ENCODE peak calls at places on chromosomes 11 and 22, in six cellular contexts. M is pancreas; G is iPS-NIHi11; T is upper lobe of right lung; U is CD8-positive, alpha-beta T cell; K is psoas muscle. W is an unnamed sample.

GRCh38 chr11:84117394-84117793 is 831.2 kb upstream of the CCDC90B start:
- DNase-seq in M (no peak), G (no peak), T (no peak), U (no peak), K (no peak), W (no peak)

GRCh38 chr22:37225481-37225880 is 13.2 kb upstream of the SSTR3 start:
- DNase-seq in M (no peak), G (no peak), T (no peak), U (no peak), K (no peak), W (no peak)

GRCh38 chr22:27474112-27474571 is 327.4 kb downstream of the MN1 start:
- DNase-seq in M (no peak), G (no peak), T (no peak), U (no peak), K (no peak), W (no peak)

GRCh38 chr22:40046126-40046525 is 51.4 kb downstream of the FAM83F start:
- DNase-seq in M (no peak), G (no peak), T (no peak), U (no peak), K (no peak), W (no peak)

GRCh38 chr11:117039897-117040296 is 58.3 kb downstream of the SIK3 start:
- DNase-seq in M (no peak), G (no peak), T (no peak), U (no peak), K (no peak), W (no peak)

GRCh38 chr11:72497731-72498130 is 63.4 kb upstream of the CLPB start:
- DNase-seq in M (no peak), G (no peak), T (no peak), U (no peak), K (no peak), W (no peak)

GRCh38 chr11:11383995-11384394 is 30.9 kb upstream of the CSNK2A3 start:
- DNase-seq in M (no peak), G (no peak), T (no peak), U (no peak), K (no peak), W (no peak)

GRCh38 chr11:74627381-74627780 is 35.0 kb downstream of the POLD3 start:
- DNase-seq in M (no peak), G (no peak), T (no peak), U (no peak), K (no peak), W (no peak)

GRCh38 chr22:27952091-27952490 is 33.0 kb upstream of the PITPNB start:
- DNase-seq in M (no peak), G (no peak), T (no peak), U (no peak), K (no peak), W (peak)

GRCh38 chr11:33160147-33160546 is 1.1 kb downstream of the CSTF3 start:
- DNase-seq in M (no peak), G (peak), T (no peak), U (no peak), K (no peak), W (peak)

GRCh38 chr11:100512475-100512874 is 174.6 kb upstream of the ARHGAP42 start:
- DNase-seq in M (no peak), G (no peak), T (no peak), U (no peak), K (no peak), W (no peak)

GRCh38 chr11:48031602-48032001 is 51.2 kb downstream of the PTPRJ start:
- DNase-seq in M (no peak), G (no peak), T (no peak), U (no peak), K (no peak), W (no peak)

GRCh38 chr11:74138572-74138971 is 32.2 kb downstream of the C2CD3 start:
- DNase-seq in M (no peak), G (peak), T (no peak), U (no peak), K (no peak), W (peak)

GRCh38 chr22:41382610-41383009 is 868 bp downstream of the TEF start:
- DNase-seq in M (no peak), G (peak), T (no peak), U (no peak), K (peak), W (no peak)

GRCh38 chr11:63920870-63921417 is 4.0 kb upstream of the RCOR2 start:
- DNase-seq in M (peak), G (peak), T (no peak), U (no peak), K (no peak), W (no peak)

GRCh38 chr11:27100534-27100933 is 59.9 kb downstream of the BBOX1 start:
- DNase-seq in M (no peak), G (no peak), T (no peak), U (no peak), K (no peak), W (no peak)

GRCh38 chr11:61732705-61733104 is 19.7 kb upstream of the MYRF start:
- DNase-seq in M (peak), G (no peak), T (no peak), U (no peak), K (peak), W (peak)

GRCh38 chr11:77506857-77507256 is 33.0 kb upstream of the PAK1 start:
- DNase-seq in M (no peak), G (no peak), T (no peak), U (no peak), K (no peak), W (no peak)

GRCh38 chr11:122367809-122368231 is 251.8 kb upstream of the BLID start:
- DNase-seq in M (no peak), G (peak), T (no peak), U (no peak), K (no peak), W (no peak)

GRCh38 chr11:65377036-65377435 is 5.4 kb downstream of the SLC25A45 start:
- DNase-seq in M (no peak), G (no peak), T (peak), U (no peak), K (no peak), W (no peak)

GRCh38 chr11:118086913-118087768 is at the start of gene SMIM35:
- DNase-seq in M (no peak), G (no peak), T (no peak), U (no peak), K (peak), W (no peak)

GRCh38 chr11:12674936-12675696 is 895 bp downstream of the TEAD1 start:
- DNase-seq in M (peak), G (peak), T (peak), U (no peak), K (peak), W (peak)

GRCh38 chr22:23709107-23709506 is 18.3 kb downstream of the RGL4 start:
- DNase-seq in M (no peak), G (no peak), T (no peak), U (no peak), K (no peak), W (no peak)

GRCh38 chr11:19380375-19380774 is 139.6 kb upstream of the E2F8 start:
- DNase-seq in M (no peak), G (no peak), T (no peak), U (no peak), K (no peak), W (peak)

GRCh38 chr11:28820296-28820989 is 712.3 kb downstream of the METTL15 start:
- DNase-seq in M (no peak), G (no peak), T (no peak), U (no peak), K (no peak), W (peak)

GRCh38 chr22:22322792-22323191 is 78.2 kb downstream of the VPREB1 start:
- DNase-seq in M (no peak), G (no peak), T (no peak), U (no peak), K (no peak), W (no peak)

GRCh38 chr11:11708256-11708655 is 86.5 kb upstream of the GALNT18 start:
- DNase-seq in M (no peak), G (no peak), T (no peak), U (no peak), K (no peak), W (peak)

GRCh38 chr22:44543781-44544181 is 45.7 kb upstream of the RTL6 start:
- DNase-seq in M (no peak), G (peak), T (peak), U (no peak), K (no peak), W (no peak)

GRCh38 chr11:82680252-82680651 is 53.4 kb downstream of the FAM181B start:
- DNase-seq in M (no peak), G (no peak), T (no peak), U (no peak), K (no peak), W (no peak)

GRCh38 chr11:34327804-34328631 is 29.8 kb downstream of the ABTB2 start:
- DNase-seq in M (no peak), G (no peak), T (no peak), U (no peak), K (peak), W (no peak)

GRCh38 chr11:25938952-25939351 is 393.0 kb upstream of the ANO3 start:
- DNase-seq in M (no peak), G (peak), T (no peak), U (no peak), K (no peak), W (no peak)

GRCh38 chr22:38901111-38901641 is 29.2 kb upstream of the CBX6 start:
- DNase-seq in M (no peak), G (no peak), T (no peak), U (no peak), K (no peak), W (no peak)